ENCODE peak calls at places on chromosome 17, in five cellular contexts. I is left ventricle myocardium inferior, T is transverse colon, G is cardiac fibroblast, E is BE2C. J is an unnamed sample.

GRCh38 chr17:38871247-38871991 is 1.6 kb downstream of the LASP1 start:
- DNase-seq in G (peak), E (no peak), T (peak), I (peak), J (peak)

GRCh38 chr17:80159984-80160383 is 9.8 kb upstream of the CARD14 start:
- DNase-seq in E (no peak), G (no peak), T (no peak), I (no peak), J (no peak)

GRCh38 chr17:7707858-7708750 is 3.1 kb downstream of the EFNB3 start:
- DNase-seq in I (no peak), E (no peak), G (no peak), T (no peak), J (no peak)

GRCh38 chr17:36885161-36885735 is 52.0 kb upstream of the LHX1 start:
- DNase-seq in E (no peak), I (no peak), G (peak), T (no peak), J (no peak)

GRCh38 chr17:50575581-50576210 is 15.2 kb downstream of the CACNA1G start:
- DNase-seq in E (no peak), I (no peak), G (no peak), T (no peak), J (no peak)

GRCh38 chr17:32275060-32276042 is 9.7 kb downstream of the RHBDL3 start:
- DNase-seq in T (no peak), G (peak), I (peak), E (peak), J (peak)

GRCh38 chr17:80942360-80943345 is 49.0 kb upstream of the CHMP6 start:
- DNase-seq in E (peak), G (peak), I (peak), T (peak), J (peak)

GRCh38 chr17:12422632-12423031 is 243.1 kb upstream of the MYOCD start:
- DNase-seq in I (peak), T (peak), E (no peak), G (no peak), J (no peak)

GRCh38 chr17:57853695-57854094 is 3.9 kb upstream of the MRPS23 start:
- DNase-seq in E (no peak), G (no peak), I (peak), T (peak), J (peak)

GRCh38 chr17:58172369-58173071 is 5.7 kb downstream of the OR4D2 start:
- DNase-seq in G (peak), E (no peak), T (no peak), I (no peak), J (no peak)

GRCh38 chr17:58032691-58033415 is 25.8 kb upstream of the SRSF1 start:
- DNase-seq in T (no peak), I (no peak), E (no peak), G (no peak), J (no peak)

GRCh38 chr17:43019418-43019817 is 2.8 kb downstream of the VAT1 start:
- DNase-seq in I (no peak), E (no peak), T (peak), G (peak), J (no peak)

GRCh38 chr17:43020789-43021738 is 1.1 kb downstream of the VAT1 start:
- DNase-seq in E (peak), G (peak), T (peak), I (peak), J (peak)

GRCh38 chr17:43020030-43020621 is 2.1 kb downstream of the VAT1 start:
- DNase-seq in G (peak), T (no peak), E (no peak), I (no peak), J (no peak)

GRCh38 chr17:43024407-43025289 is at the start of gene RND2:
- DNase-seq in I (peak), G (peak), T (peak), E (peak), J (peak)

DNA sequence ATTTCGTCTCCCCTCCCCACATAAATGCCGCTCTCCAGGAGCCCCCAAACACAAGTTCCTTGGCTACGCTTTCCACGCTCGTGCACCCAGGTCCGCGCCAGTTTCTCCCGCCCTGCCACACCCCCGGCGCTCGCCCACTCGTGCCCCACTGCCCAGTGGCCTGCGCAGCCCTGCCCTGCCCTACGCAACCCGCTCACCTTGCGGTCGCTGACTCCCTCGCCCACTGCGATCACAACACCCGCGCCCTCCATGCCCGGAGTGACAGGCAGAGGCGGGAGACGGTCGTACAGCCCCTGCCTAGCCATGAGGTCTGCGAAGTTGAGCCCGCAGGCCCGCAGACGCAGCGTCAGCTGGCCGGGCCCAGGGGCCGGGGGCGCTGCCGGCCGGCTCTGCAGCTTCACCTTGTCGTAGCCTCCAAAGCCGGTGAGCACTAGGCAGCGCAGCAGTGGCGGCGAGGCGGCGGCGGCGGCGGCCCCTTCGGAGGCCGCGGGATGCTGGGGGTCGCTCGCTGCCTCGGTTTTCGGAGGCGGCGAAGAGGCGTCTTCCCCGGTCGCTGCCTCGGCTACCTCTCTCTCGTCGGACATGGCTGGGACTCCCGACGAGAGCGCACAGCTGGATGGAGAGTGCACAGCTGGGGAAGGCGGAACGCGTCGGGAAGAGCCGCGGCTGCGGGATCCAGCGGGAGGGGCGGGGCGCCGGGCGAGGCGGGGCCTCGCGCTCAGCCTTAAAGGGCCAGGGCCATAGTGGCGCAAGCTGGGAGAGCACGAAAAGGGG is at the start of gene VAT1:
- DNase-seq in E (peak), G (peak), I (peak), T (peak), J (peak)
- H3K4me3 ChIP-seq in E (peak), G (peak), I (peak), T (peak), J (peak)

GRCh38 chr17:16947470-16947869 is 24.4 kb downstream of the TNFRSF13B start:
- DNase-seq in G (no peak), E (no peak), T (no peak), I (no peak), J (no peak)
- H3K4me3 ChIP-seq in G (no peak), E (no peak), T (no peak), I (no peak), J (no peak)

GRCh38 chr17:44830359-44831269 is 527 bp upstream of the GJC1 start:
- DNase-seq in I (no peak), T (peak), G (peak), E (peak), J (no peak)
- H3K4me3 ChIP-seq in I (peak), T (peak), G (peak), E (peak), J (peak)

GRCh38 chr17:43465049-43465448 is 18.7 kb upstream of the DHX8 start:
- DNase-seq in G (no peak), E (no peak), I (no peak), T (no peak), J (no peak)

GRCh38 chr17:43467981-43468541 is 15.7 kb upstream of the DHX8 start:
- DNase-seq in E (no peak), I (no peak), G (peak), T (no peak), J (no peak)

GRCh38 chr17:43471801-43472200 is 12.0 kb upstream of the DHX8 start:
- DNase-seq in E (no peak), G (no peak), I (no peak), T (no peak), J (no peak)

GRCh38 chr17:43464046-43464445 is 19.7 kb upstream of the DHX8 start:
- DNase-seq in T (no peak), G (no peak), E (no peak), I (no peak), J (no peak)

DNA sequence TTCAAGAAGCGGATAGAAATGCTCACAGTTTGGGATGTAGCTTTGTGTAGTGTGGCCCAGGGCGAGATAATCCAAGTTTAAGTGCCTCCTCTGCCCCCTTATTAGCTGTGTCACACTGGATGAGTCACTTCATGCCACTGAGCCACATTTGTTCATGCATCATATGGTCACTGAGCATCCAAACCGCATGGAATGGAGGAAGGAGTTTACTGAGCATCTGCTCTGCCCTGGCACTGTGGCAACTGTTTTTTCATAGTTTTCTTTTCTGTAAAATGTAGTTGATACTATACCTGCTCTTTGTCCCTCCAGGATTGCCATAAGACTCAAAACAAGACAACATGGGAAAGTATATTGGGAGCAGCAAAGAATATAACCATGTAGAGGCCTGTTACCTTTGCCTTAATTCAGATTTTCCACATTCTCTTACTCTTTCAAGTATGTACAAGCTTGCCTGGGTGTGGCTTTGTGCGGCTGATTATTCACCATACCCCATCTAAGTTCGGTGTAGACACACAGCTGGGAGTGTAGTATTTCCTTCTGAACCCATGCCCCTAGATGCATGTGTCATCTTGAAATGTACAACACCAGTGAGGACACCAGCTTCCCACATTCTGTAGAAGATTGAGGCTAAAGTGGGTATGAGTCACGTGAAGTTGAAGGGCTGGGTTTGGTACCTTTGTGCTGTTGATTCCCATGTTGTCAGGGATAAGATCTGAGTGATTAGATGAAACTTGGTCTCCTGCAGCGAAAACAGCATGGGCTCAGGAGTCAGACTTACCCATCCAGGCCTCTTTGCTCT is 14.8 kb upstream of the DHX8 start:
- DNase-seq in I (no peak), E (no peak), T (no peak), G (peak), J (no peak)
- H3K4me3 ChIP-seq in I (no peak), E (no peak), T (no peak), G (no peak), J (no peak)

GRCh38 chr17:76081295-76082210 is 2.6 kb downstream of the ZACN start:
- DNase-seq in G (no peak), E (no peak), I (no peak), T (no peak), J (no peak)
- H3K4me3 ChIP-seq in G (no peak), E (no peak), I (no peak), T (no peak), J (no peak)

GRCh38 chr17:44948315-44948795 is 782 bp upstream of the KIF18B start:
- DNase-seq in I (no peak), E (no peak), G (no peak), T (no peak), J (no peak)

GRCh38 chr17:44942456-44942855 is 5.1 kb downstream of the KIF18B start:
- DNase-seq in T (no peak), E (no peak), G (no peak), I (no peak), J (no peak)

GRCh38 chr17:44952946-44953475 is 5.4 kb upstream of the KIF18B start:
- DNase-seq in G (no peak), T (no peak), I (no peak), E (no peak), J (no peak)

GRCh38 chr17:44941712-44942331 is 5.8 kb downstream of the KIF18B start:
- DNase-seq in T (no peak), G (no peak), I (no peak), E (no peak), J (no peak)

GRCh38 chr17:44947461-44948314 is at the start of gene KIF18B:
- DNase-seq in G (peak), T (peak), I (peak), E (peak), J (peak)
- H3K4me3 ChIP-seq in G (peak), T (peak), I (peak), E (peak), J (peak)

DNA sequence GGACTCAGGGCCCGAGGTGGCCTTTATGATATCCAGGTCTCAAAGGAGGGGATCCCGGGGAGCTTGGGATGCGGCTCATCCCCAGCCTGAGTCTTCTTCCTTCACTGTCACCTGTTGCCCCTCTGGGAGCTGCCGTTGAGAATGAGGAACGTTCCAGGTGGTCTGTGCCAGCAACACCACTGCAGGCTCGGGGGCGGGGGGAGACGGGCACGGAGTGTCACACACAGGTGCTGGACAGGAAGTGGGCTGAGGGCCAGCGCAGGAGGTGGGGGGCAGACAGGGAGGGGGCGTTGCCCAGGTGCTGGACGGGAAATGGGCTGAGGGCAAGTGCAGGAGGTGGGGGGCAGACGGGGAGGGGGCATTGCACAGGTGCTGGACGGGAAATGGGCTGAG is 28.2 kb downstream of the METRNL start:
- DNase-seq in T (no peak), I (no peak), G (no peak), E (no peak), J (no peak)
- H3K4me3 ChIP-seq in T (no peak), I (no peak), G (no peak), E (no peak), J (no peak)

GRCh38 chr17:29587591-29587990 is 1.9 kb downstream of the GIT1 start:
- DNase-seq in T (no peak), G (no peak), E (no peak), I (no peak), J (no peak)
- H3K4me3 ChIP-seq in T (no peak), G (peak), E (peak), I (peak), J (peak)

J was measured in psoas muscle.